ENCODE peak calls at places on chromosomes 16 and 17, in five cellular contexts. One of them, this sample, is unnamed.
A peak's percentile ranks its signal among the peaks of the same experiment; 100 is the strongest.

GRCh38 chr16:27779719-27780161 is 229.8 kb downstream of the KATNIP start:
- DNase-seq in GM23338: peak; percentile 89
- DNase-seq in H1: peak; percentile 88
- DNase-seq in HepG2: peak; percentile 42
- DNase-seq in K562: peak; percentile 78
- DNase-seq in this sample: peak; percentile 82

GRCh38 chr17:42017866-42018200 is 594 bp upstream of the DNAJC7 start:
- DNase-seq in GM23338: peak; percentile 75
- DNase-seq in H1: no peak
- DNase-seq in HepG2: peak; percentile 65
- DNase-seq in K562: no peak
- DNase-seq in this sample: no peak

GRCh38 chr16:81700071-81700779 is 78.9 kb upstream of the PLCG2 start:
- DNase-seq in GM23338: no peak
- DNase-seq in H1: no peak
- DNase-seq in HepG2: no peak
- DNase-seq in K562: no peak
- DNase-seq in this sample: no peak

GRCh38 chr16:3951861-3952332 is 71.4 kb upstream of the CREBBP start:
- DNase-seq in GM23338: no peak
- DNase-seq in H1: no peak
- DNase-seq in HepG2: no peak
- DNase-seq in K562: no peak
- DNase-seq in this sample: no peak

GRCh38 chr16:83113811-83114210 is 487.0 kb downstream of the CDH13 start:
- DNase-seq in GM23338: no peak
- DNase-seq in H1: no peak
- DNase-seq in HepG2: no peak
- DNase-seq in K562: no peak
- DNase-seq in this sample: no peak

GRCh38 chr17:77144227-77144626 is 3.5 kb downstream of the SEC14L1 start:
- DNase-seq in GM23338: no peak
- DNase-seq in H1: no peak
- DNase-seq in HepG2: no peak
- DNase-seq in K562: no peak
- DNase-seq in this sample: no peak

GRCh38 chr17:30808785-30809286 is 15.7 kb downstream of the CRLF3 start:
- DNase-seq in GM23338: no peak
- DNase-seq in H1: no peak
- DNase-seq in HepG2: no peak
- DNase-seq in K562: no peak
- DNase-seq in this sample: no peak

GRCh38 chr17:8475227-8475626 is 39.5 kb downstream of the NDEL1 start:
- DNase-seq in GM23338: no peak
- DNase-seq in H1: no peak
- DNase-seq in HepG2: no peak
- DNase-seq in K562: no peak
- DNase-seq in this sample: no peak

GRCh38 chr17:40323731-40324650 is 15.0 kb downstream of the RARA start:
- DNase-seq in GM23338: no peak
- DNase-seq in H1: no peak
- DNase-seq in HepG2: no peak
- DNase-seq in K562: no peak
- DNase-seq in this sample: no peak

GRCh38 chr17:348692-349425 is 3.7 kb downstream of the RPH3AL start:
- DNase-seq in GM23338: no peak
- DNase-seq in H1: no peak
- DNase-seq in HepG2: peak; percentile 81
- DNase-seq in K562: no peak
- DNase-seq in this sample: no peak

GRCh38 chr17:57707892-57708291 is 37.2 kb downstream of the CCDC182 start:
- DNase-seq in GM23338: peak; percentile 73
- DNase-seq in H1: peak; percentile 60
- DNase-seq in HepG2: no peak
- DNase-seq in K562: no peak
- DNase-seq in this sample: peak; percentile 39

GRCh38 chr16:9885876-9886275 is 296.4 kb downstream of the GRIN2A start:
- DNase-seq in GM23338: no peak
- DNase-seq in H1: no peak
- DNase-seq in HepG2: no peak
- DNase-seq in K562: no peak
- DNase-seq in this sample: no peak

GRCh38 chr16:14300631-14301149 is 229.6 kb downstream of the MRTFB start:
- DNase-seq in GM23338: peak; percentile 70
- DNase-seq in H1: no peak
- DNase-seq in HepG2: peak; percentile 88
- DNase-seq in K562: peak; percentile 52
- DNase-seq in this sample: peak; percentile 59

GRCh38 chr16:49969356-49970030 is 55.5 kb upstream of the CNEP1R1 start:
- DNase-seq in GM23338: peak; percentile 21
- DNase-seq in H1: no peak
- DNase-seq in HepG2: peak; percentile 18
- DNase-seq in K562: no peak
- DNase-seq in this sample: no peak
- TF ChIP-seq CREB1 in GM23338: no peak
- TF ChIP-seq CREB1 in H1: no peak
- TF ChIP-seq CREB1 in HepG2: no peak
- TF ChIP-seq CREB1 in K562: no peak
- TF ChIP-seq CREB1 in this sample: no peak

DNA sequence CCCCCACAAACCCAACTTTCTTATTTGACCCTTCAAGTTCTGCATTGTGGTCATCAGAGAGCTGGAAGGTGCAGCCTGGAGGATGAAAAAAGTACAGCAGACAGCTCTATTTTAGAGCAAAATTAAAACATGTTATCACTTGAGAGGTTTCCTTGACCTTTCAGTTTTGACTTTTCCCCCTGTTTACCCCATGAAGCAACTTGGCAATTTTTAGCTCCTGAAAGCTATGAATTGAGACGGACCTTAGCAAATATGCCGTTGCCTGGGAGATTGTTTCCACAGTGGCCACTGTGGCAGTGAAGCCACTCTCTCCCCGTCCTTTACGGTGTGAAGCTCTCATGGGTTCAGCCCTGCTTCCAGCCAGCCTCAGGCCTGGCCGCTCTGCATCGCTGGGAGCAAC is 398.6 kb downstream of the CPPED1 start:
- DNase-seq in GM23338: no peak
- DNase-seq in H1: no peak
- DNase-seq in HepG2: no peak
- DNase-seq in K562: no peak
- DNase-seq in this sample: no peak
- TF ChIP-seq CREB1 in GM23338: no peak
- TF ChIP-seq CREB1 in H1: no peak
- TF ChIP-seq CREB1 in HepG2: no peak
- TF ChIP-seq CREB1 in K562: no peak
- TF ChIP-seq CREB1 in this sample: no peak

GRCh38 chr16:30488764-30489595 is 16.4 kb downstream of the ITGAL start:
- DNase-seq in GM23338: peak; percentile 44
- DNase-seq in H1: peak; percentile 54
- DNase-seq in HepG2: peak; percentile 78
- DNase-seq in K562: peak; percentile 6
- DNase-seq in this sample: peak; percentile 34
- TF ChIP-seq CREB1 in GM23338: no peak
- TF ChIP-seq CREB1 in H1: no peak
- TF ChIP-seq CREB1 in HepG2: no peak
- TF ChIP-seq CREB1 in K562: no peak
- TF ChIP-seq CREB1 in this sample: no peak

GRCh38 chr17:50183439-50184001 is 17.7 kb downstream of the SGCA start:
- DNase-seq in GM23338: no peak
- DNase-seq in H1: no peak
- DNase-seq in HepG2: no peak
- DNase-seq in K562: no peak
- DNase-seq in this sample: no peak
- TF ChIP-seq CREB1 in GM23338: no peak
- TF ChIP-seq CREB1 in H1: no peak
- TF ChIP-seq CREB1 in HepG2: no peak
- TF ChIP-seq CREB1 in K562: no peak
- TF ChIP-seq CREB1 in this sample: no peak

GRCh38 chr17:75048396-75048933 is 1.4 kb downstream of the KCTD2 start:
- DNase-seq in GM23338: no peak
- DNase-seq in H1: no peak
- DNase-seq in HepG2: no peak
- DNase-seq in K562: no peak
- DNase-seq in this sample: no peak
- TF ChIP-seq CREB1 in GM23338: no peak
- TF ChIP-seq CREB1 in H1: no peak
- TF ChIP-seq CREB1 in HepG2: no peak
- TF ChIP-seq CREB1 in K562: no peak
- TF ChIP-seq CREB1 in this sample: no peak

GRCh38 chr17:73214851-73215250 is 22.0 kb downstream of the COG1 start:
- DNase-seq in GM23338: no peak
- DNase-seq in H1: no peak
- DNase-seq in HepG2: no peak
- DNase-seq in K562: no peak
- DNase-seq in this sample: no peak

GRCh38 chr17:73214008-73214407 is 21.2 kb downstream of the COG1 start:
- DNase-seq in GM23338: no peak
- DNase-seq in H1: no peak
- DNase-seq in HepG2: no peak
- DNase-seq in K562: no peak
- DNase-seq in this sample: no peak

GRCh38 chr17:73210002-73210678 is 17.3 kb downstream of the COG1 start:
- DNase-seq in GM23338: no peak
- DNase-seq in H1: no peak
- DNase-seq in HepG2: no peak
- DNase-seq in K562: peak; percentile 69
- DNase-seq in this sample: no peak

GRCh38 chr17:73209436-73209835 is 16.6 kb downstream of the COG1 start:
- DNase-seq in GM23338: no peak
- DNase-seq in H1: no peak
- DNase-seq in HepG2: no peak
- DNase-seq in K562: no peak
- DNase-seq in this sample: no peak

DNA sequence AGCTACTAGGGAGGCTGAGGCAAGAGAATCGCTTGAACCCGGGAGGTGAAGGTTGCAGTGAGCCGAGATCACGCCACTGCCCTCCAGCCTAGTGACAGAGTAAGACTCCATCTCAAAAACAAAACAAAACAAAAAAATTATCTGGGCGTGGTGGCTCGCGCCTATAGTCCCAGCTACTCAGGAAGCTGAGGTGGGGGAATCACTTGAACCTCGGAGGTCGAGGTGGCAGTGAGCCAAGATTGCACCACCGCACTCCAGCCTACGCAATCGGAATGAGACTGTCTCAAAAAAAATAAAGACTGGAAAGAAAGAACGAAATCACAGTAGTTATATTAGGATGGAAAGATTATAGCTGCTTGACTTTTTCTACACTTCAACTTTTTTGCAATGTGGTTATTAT is 18.9 kb downstream of the COG1 start:
- DNase-seq in GM23338: no peak
- DNase-seq in H1: no peak
- DNase-seq in HepG2: no peak
- DNase-seq in K562: no peak
- DNase-seq in this sample: no peak
- TF ChIP-seq CREB1 in GM23338: no peak
- TF ChIP-seq CREB1 in H1: no peak
- TF ChIP-seq CREB1 in HepG2: no peak
- TF ChIP-seq CREB1 in K562: no peak
- TF ChIP-seq CREB1 in this sample: no peak

GRCh38 chr17:51085150-51085805 is 35.4 kb downstream of the SPAG9 start:
- DNase-seq in GM23338: no peak
- DNase-seq in H1: no peak
- DNase-seq in HepG2: no peak
- DNase-seq in K562: no peak
- DNase-seq in this sample: no peak
- TF ChIP-seq CREB1 in GM23338: no peak
- TF ChIP-seq CREB1 in H1: no peak
- TF ChIP-seq CREB1 in HepG2: no peak
- TF ChIP-seq CREB1 in K562: no peak
- TF ChIP-seq CREB1 in this sample: no peak